ENCODE peak calls at places on chromosomes 7 and 10, in seven cellular contexts. B is ascending aorta, L is breast epithelium, M is lower lobe of right lung, O is endothelial cell of umbilical vein, P is mucosa of descending colon, S is brain microvascular endothelial cell. J is an unnamed sample.
A peak's percentile ranks its signal among the peaks of the same experiment; 100 is the strongest.

GRCh38 chr7:91193141-91193540 is 71.1 kb upstream of the FZD1 start:
- DNase-seq in B (no peak), L (no peak), M (no peak), O (peak; percentile 18), P (no peak), S (no peak), J (peak; percentile 58)

GRCh38 chr7:45053941-45054340 is 34.8 kb downstream of the NACAD start:
- DNase-seq in B (no peak), L (peak; percentile 3), M (no peak), O (no peak), P (no peak), S (no peak), J (no peak)

GRCh38 chr7:66631471-66631870 is 2.8 kb downstream of the KCTD7 start:
- DNase-seq in B (no peak), L (no peak), M (no peak), O (no peak), P (no peak), S (no peak), J (no peak)

GRCh38 chr10:6445671-6446278 is 134.3 kb downstream of the PRKCQ start:
- DNase-seq in B (no peak), L (no peak), M (peak; percentile 57), O (peak; percentile 41), P (peak; percentile 77), S (peak; percentile 28), J (peak; percentile 25)

GRCh38 chr7:28725045-28725630 is 233.0 kb downstream of the TRIL start:
- DNase-seq in B (no peak), L (no peak), M (no peak), O (no peak), P (no peak), S (no peak), J (no peak)

GRCh38 chr7:132750056-132750455 is 173.8 kb upstream of the PLXNA4 start:
- DNase-seq in B (no peak), L (no peak), M (no peak), O (no peak), P (no peak), S (no peak), J (no peak)

GRCh38 chr7:98312201-98312600 is 30.7 kb downstream of the BRI3 start:
- DNase-seq in B (no peak), L (no peak), M (no peak), O (no peak), P (no peak), S (no peak), J (no peak)

GRCh38 chr7:106566174-106566573 is 94.8 kb downstream of the CCDC71L start:
- DNase-seq in B (no peak), L (no peak), M (no peak), O (no peak), P (no peak), S (no peak), J (no peak)

GRCh38 chr7:69598081-69598486 is at the start of gene AUTS2:
- DNase-seq in B (peak; percentile 67), L (peak; percentile 67), M (peak; percentile 85), O (peak; percentile 84), P (peak; percentile 61), S (peak; percentile 48), J (peak; percentile 87)

GRCh38 chr10:86779267-86780017 is 23.0 kb downstream of the BMPR1A start:
- DNase-seq in B (no peak), L (no peak), M (no peak), O (no peak), P (no peak), S (no peak), J (peak; percentile 87)

GRCh38 chr7:106756071-106756470 is 95.1 kb upstream of the CCDC71L start:
- DNase-seq in B (no peak), L (no peak), M (no peak), O (no peak), P (no peak), S (no peak), J (no peak)

GRCh38 chr7:132901241-132901640 is 180.6 kb downstream of the CHCHD3 start:
- DNase-seq in B (no peak), L (no peak), M (no peak), O (no peak), P (no peak), S (no peak), J (no peak)

GRCh38 chr7:134941185-134941900 is 45.0 kb upstream of the AGBL3 start:
- DNase-seq in B (no peak), L (no peak), M (no peak), O (peak; percentile 86), P (no peak), S (peak; percentile 89), J (peak; percentile 95)

GRCh38 chr10:88478256-88478655 is 104.9 kb downstream of the RNLS start:
- DNase-seq in B (no peak), L (no peak), M (no peak), O (no peak), P (no peak), S (no peak), J (no peak)

GRCh38 chr10:122649903-122650302 is 49.7 kb downstream of the C10orf120 start:
- DNase-seq in B (no peak), L (no peak), M (no peak), O (no peak), P (no peak), S (no peak), J (no peak)

GRCh38 chr7:114087674-114088539 is 169.1 kb upstream of the PPP1R3A start:
- DNase-seq in B (no peak), L (no peak), M (no peak), O (peak; percentile 6), P (peak; percentile 46), S (no peak), J (no peak)

GRCh38 chr7:36370046-36370445 is 19.6 kb upstream of the ANLN start:
- DNase-seq in B (no peak), L (no peak), M (no peak), O (no peak), P (no peak), S (no peak), J (no peak)

GRCh38 chr10:14416308-14416700 is 85.6 kb upstream of the FRMD4A start:
- DNase-seq in B (no peak), L (no peak), M (no peak), O (no peak), P (no peak), S (peak; percentile 56), J (no peak)

GRCh38 chr7:50865450-50865849 is 82.8 kb upstream of the GRB10 start:
- DNase-seq in B (no peak), L (no peak), M (no peak), O (no peak), P (no peak), S (no peak), J (no peak)

GRCh38 chr7:12747687-12748306 is 60.4 kb downstream of the ARL4A start:
- DNase-seq in B (no peak), L (no peak), M (no peak), O (peak; percentile 34), P (no peak), S (no peak), J (no peak)

GRCh38 chr10:65793738-65794425 is 1132.0 kb upstream of the LRRTM3 start:
- DNase-seq in B (no peak), L (no peak), M (no peak), O (no peak), P (peak; percentile 76), S (no peak), J (no peak)

GRCh38 chr7:20542594-20542993 is 72.9 kb upstream of the ABCB5 start:
- DNase-seq in B (no peak), L (no peak), M (no peak), O (peak; percentile 60), P (no peak), S (no peak), J (peak; percentile 26)

GRCh38 chr10:126904807-126905686 is at the start of gene DOCK1:
- DNase-seq in B (no peak), L (peak; percentile 71), M (peak; percentile 80), O (peak; percentile 69), P (peak; percentile 80), S (peak; percentile 53), J (peak; percentile 74)

GRCh38 chr10:45429790-45430189 is 55.8 kb downstream of the ALOX5 start:
- DNase-seq in B (no peak), L (no peak), M (no peak), O (no peak), P (no peak), S (no peak), J (no peak)

GRCh38 chr10:47262606-47263295 is 37.2 kb upstream of the GDF10 start:
- DNase-seq in B (no peak), L (no peak), M (no peak), O (no peak), P (no peak), S (peak; percentile 78), J (peak; percentile 79)

DNA sequence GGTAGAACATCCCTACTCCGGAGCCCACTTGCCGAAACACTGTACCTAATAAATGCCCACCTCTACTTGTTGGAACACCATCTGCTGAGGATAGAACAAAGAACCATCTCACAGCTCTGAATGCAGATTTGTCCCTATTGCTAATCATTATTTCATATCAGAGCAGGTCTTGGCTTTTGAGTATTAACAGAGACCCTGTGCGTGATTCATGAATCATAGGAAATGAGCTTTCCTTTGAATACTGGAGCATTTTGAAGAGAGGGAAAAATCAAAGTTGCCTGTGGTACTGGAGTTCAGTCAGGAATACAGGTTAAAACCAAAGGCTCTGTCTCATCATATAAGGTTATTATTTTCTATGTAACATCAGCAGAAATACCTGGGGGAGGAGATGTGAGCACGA is 1132.3 kb downstream of the XPNPEP1 start:
- DNase-seq in B (no peak), L (no peak), M (no peak), O (no peak), P (no peak), S (no peak), J (no peak)
- H3K4me3 ChIP-seq in B (no peak overlapping the region), L (no peak overlapping the region), M (no peak overlapping the region), O (no peak overlapping the region), P (no peak overlapping the region), S (no peak overlapping the region), J (no peak overlapping the region)

GRCh38 chr10:11706911-11707567 is 35.1 kb upstream of the ECHDC3 start:
- DNase-seq in B (no peak), L (no peak), M (no peak), O (no peak), P (no peak), S (no peak), J (no peak)
- TF ChIP-seq CTCF in B (no peak), L (no peak), M (no peak), O (no peak), P (no peak), S (peak; percentile 31), J (no peak)

GRCh38 chr10:10271639-10272192 is 746.0 kb upstream of the CELF2 start:
- DNase-seq in B (no peak), L (no peak), M (no peak), O (no peak), P (no peak), S (no peak), J (no peak)
- H3K4me3 ChIP-seq in B (no peak overlapping the region), L (no peak overlapping the region), M (no peak overlapping the region), O (no peak overlapping the region), P (no peak overlapping the region), S (no peak overlapping the region), J (no peak overlapping the region)

DNA sequence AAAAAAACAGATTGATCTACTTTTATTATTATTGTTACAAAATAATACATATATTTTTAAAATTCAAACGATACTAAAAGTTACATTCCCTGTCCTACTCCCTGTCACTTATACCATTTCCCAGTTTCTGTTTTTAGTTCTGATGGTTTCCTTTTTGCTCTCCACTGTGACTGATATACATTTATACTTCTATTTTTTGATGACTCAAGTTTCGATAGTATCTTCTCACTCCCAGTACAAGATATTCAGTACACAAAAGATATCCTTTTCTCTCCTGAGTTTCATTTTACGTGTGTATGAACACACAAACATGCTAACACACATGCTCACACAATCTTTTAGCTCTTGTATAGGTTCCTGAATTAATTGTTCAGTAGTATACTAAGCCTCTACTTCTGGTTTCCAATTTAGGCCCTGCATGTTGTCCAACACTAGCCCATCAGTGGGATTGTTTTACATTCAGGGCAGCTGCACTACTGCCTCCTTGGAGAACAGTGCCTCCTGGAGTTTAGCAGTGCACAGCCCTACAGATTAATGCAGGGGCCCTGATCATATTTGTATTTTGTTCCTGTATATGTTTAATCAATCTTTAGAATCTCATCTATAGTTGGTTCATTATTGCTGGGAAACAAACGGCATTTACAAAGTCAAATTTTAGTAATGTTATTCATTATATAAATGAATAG is 131.0 kb downstream of the TES start:
- DNase-seq in B (no peak), L (no peak), M (no peak), O (peak; percentile 72), P (no peak), S (no peak), J (no peak)
- TF ChIP-seq CTCF in B (no peak), L (no peak), M (peak; percentile 9), O (peak; percentile 48), P (no peak), S (peak; percentile 61), J (no peak)